ENCODE peak calls at places on chromosomes 3 and 15, in ten cellular contexts. F is WTC11, G is fibroblast of mammary gland, A is B cell, B is ovary, X is GM13977, W is BJ, N is kidney epithelial cell, H is neural crest cell, R is endothelial cell. T is an unnamed sample.

GRCh38 chr15:98069256-98069655 is 108.8 kb downstream of the ARRDC4 start:
- DNase-seq in F (no peak), W (no peak), A (no peak), G (no peak), B (no peak), H (no peak), X (no peak), N (no peak), R (no peak), T (no peak)

GRCh38 chr3:69439683-69440270 is 53.9 kb upstream of the FRMD4B start:
- DNase-seq in X (peak; percentile 11), F (no peak), B (no peak), G (peak; percentile 48), R (no peak), H (no peak), N (no peak), W (no peak), A (no peak), T (peak; percentile 13)

GRCh38 chr3:129974451-129975331 is at the start of gene TRH:
- DNase-seq in G (no peak), F (peak; percentile 41), N (no peak), X (peak; percentile 34), A (no peak), R (peak; percentile 8), H (peak; percentile 17), B (no peak), W (no peak), T (no peak)

GRCh38 chr15:101206173-101206572 is 45.7 kb downstream of the CHSY1 start:
- DNase-seq in A (no peak), R (no peak), X (no peak), W (no peak), H (no peak), G (peak; percentile 91), B (no peak), F (no peak), N (peak; percentile 65), T (no peak)

GRCh38 chr3:60798456-60798855 is 452.8 kb downstream of the FHIT start:
- DNase-seq in W (no peak), R (no peak), F (no peak), N (no peak), A (no peak), G (no peak), H (no peak), B (no peak), X (no peak), T (no peak)

GRCh38 chr15:48507416-48508065 is 138.0 kb downstream of the FBN1 start:
- DNase-seq in G (peak; percentile 81), B (peak; percentile 60), F (peak; percentile 18), R (peak; percentile 48), H (peak; percentile 15), X (peak; percentile 51), N (peak; percentile 16), A (peak; percentile 41), W (no peak), T (peak; percentile 39)

GRCh38 chr3:40690696-40691597 is 166.2 kb downstream of the ZNF621 start:
- DNase-seq in W (no peak), G (peak; percentile 43), F (no peak), X (no peak), R (no peak), A (no peak), N (no peak), B (peak; percentile 78), H (no peak), T (no peak)

GRCh38 chr3:195064300-195064931 is 206.5 kb downstream of the XXYLT1 start:
- DNase-seq in A (no peak), W (no peak), N (no peak), R (no peak), X (no peak), G (no peak), B (no peak), F (no peak), H (no peak), T (no peak)

GRCh38 chr15:62187910-62188309 is 22.8 kb upstream of the C2CD4B start:
- DNase-seq in W (no peak), B (no peak), H (no peak), R (no peak), G (no peak), X (no peak), N (no peak), A (no peak), F (no peak), T (no peak)

GRCh38 chr15:62190257-62190656 is 25.2 kb upstream of the C2CD4B start:
- DNase-seq in N (no peak), R (no peak), F (no peak), A (no peak), G (no peak), B (no peak), X (no peak), W (no peak), H (no peak), T (no peak)

GRCh38 chr15:62186578-62186977 is 21.5 kb upstream of the C2CD4B start:
- DNase-seq in H (no peak), X (no peak), B (no peak), W (no peak), F (no peak), G (no peak), R (no peak), A (no peak), N (no peak), T (no peak)

GRCh38 chr15:62188744-62189143 is 23.7 kb upstream of the C2CD4B start:
- DNase-seq in G (no peak), B (no peak), W (no peak), N (no peak), R (no peak), X (no peak), A (no peak), F (no peak), H (no peak), T (no peak)

DNA sequence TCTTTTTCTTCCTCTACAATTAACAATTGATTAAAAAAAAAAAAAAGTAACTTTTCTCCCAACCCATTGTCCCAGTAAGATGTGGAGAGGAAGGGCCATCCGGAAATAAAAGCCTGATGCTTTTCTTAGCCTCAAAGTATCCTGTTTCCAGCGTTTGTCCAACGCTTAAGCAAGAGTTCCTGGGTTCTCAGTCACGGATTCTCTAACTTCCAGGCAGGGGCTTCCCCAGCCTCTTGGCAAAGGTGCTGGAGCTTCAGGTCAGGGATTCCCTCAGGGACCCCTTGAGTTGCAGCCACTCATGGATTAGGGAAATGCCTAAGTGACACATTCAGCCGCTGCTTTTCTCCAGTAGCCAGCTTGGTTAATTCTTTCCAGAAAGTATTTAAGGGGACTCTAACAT is 22.3 kb upstream of the C2CD4B start:
- DNase-seq in B (no peak), W (no peak), F (no peak), N (no peak), G (no peak), H (no peak), A (no peak), X (no peak), R (peak; percentile 28), T (no peak)
- TF ChIP-seq CTCF in B (no peak), W (no peak), F (no peak), N (no peak), G (no peak), H (no peak), A (no peak), X (no peak), R (no peak), T (no peak)

GRCh38 chr15:78265752-78266224 is 1.4 kb downstream of the DNAJA4 start:
- DNase-seq in H (no peak), W (peak; percentile 50), B (no peak), F (no peak), G (peak; percentile 55), X (no peak), N (peak; percentile 62), A (no peak), R (no peak), T (no peak)

GRCh38 chr15:78264304-78265136 is at the start of gene DNAJA4:
- DNase-seq in W (no peak), G (peak; percentile 37), B (peak; percentile 57), F (peak; percentile 62), N (no peak), R (peak; percentile 51), H (no peak), X (peak; percentile 81), A (peak; percentile 52), T (peak; percentile 72)

GRCh38 chr15:78263351-78263781 is 996 bp upstream of the DNAJA4 start:
- DNase-seq in H (no peak), N (no peak), X (peak; percentile 43), G (no peak), A (no peak), B (no peak), F (no peak), W (no peak), R (no peak), T (no peak)

GRCh38 chr15:78265137-78265460 is 737 bp downstream of the DNAJA4 start:
- DNase-seq in W (no peak), A (no peak), N (no peak), B (no peak), H (no peak), G (no peak), R (no peak), F (no peak), X (no peak), T (no peak)

DNA sequence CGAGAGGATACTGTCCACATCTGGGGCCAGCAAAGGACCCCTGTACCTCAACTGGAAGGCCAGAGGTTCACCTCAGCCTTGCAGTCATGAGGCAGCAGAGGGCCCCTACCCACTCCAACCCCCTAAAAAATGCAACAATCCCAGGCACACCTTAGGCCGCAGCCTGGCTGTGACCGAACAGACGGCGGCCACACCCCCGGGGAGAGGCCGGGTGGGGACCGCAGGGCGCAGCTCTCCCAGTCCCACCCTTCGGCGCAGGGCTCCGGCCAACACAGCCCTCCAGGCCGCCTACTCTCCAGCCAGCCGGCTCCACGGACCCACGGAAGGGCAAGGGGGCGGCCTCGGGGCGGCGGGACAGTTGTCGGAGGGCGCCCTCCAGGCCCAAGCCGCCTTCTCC is 457 bp upstream of the DNAJA4 start:
- DNase-seq in X (no peak), G (no peak), H (no peak), B (no peak), R (no peak), N (no peak), W (no peak), A (no peak), F (no peak), T (no peak)
- TF ChIP-seq CTCF in X (no peak), G (no peak), H (no peak), B (no peak), R (no peak), N (no peak), W (no peak), A (no peak), F (no peak), T (no peak)

DNA sequence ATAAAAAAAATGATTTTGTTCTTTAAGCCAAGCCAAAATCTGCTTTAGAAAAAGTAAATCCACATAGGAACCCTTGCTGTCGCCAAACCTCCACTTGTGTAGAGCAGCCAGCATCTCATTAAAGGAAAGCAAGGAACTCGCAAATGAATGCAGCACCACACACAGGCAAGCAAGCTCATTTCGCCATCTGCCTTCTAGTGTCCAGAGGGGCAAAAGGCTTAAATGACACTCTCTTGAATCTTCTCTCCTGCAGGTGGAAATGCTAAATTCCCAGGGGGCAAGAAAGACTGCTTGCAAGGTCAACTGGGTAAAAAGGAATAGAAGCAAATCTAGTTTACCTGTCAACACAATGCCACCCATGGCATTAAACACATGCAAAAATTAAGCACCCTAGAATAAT is 2.4 kb downstream of the MB21D2 start:
- DNase-seq in X (peak; percentile 48), G (peak; percentile 59), N (no peak), H (no peak), F (peak; percentile 30), A (no peak), W (no peak), B (no peak), R (peak; percentile 10), T (peak; percentile 35)
- TF ChIP-seq CTCF in X (peak; percentile 59), G (peak; percentile 36), N (peak; percentile 32), H (peak; percentile 40), F (no peak), A (no peak), W (peak; percentile 50), B (no peak), R (no peak), T (peak; percentile 65)

GRCh38 chr15:66923438-66923881 is 141.9 kb upstream of the SMAD3 start:
- DNase-seq in B (no peak), X (no peak), G (no peak), H (peak; percentile 50), W (no peak), R (peak; percentile 36), N (no peak), F (peak; percentile 82), A (no peak), T (no peak)
- TF ChIP-seq CTCF in B (no peak), X (peak; percentile 54), G (peak; percentile 47), H (peak; percentile 67), W (peak; percentile 50), R (peak; percentile 52), N (peak; percentile 54), F (peak; percentile 53), A (peak; percentile 23), T (peak; percentile 21)

T was measured in GM10248.